ENCODE peak calls at places on chromosome 21, in four cellular contexts. Y is HCT116, K is GM12878, Z is SK-N-SH. L is an unnamed sample.

GRCh38 chr21:39650801-39651200 is 38.1 kb downstream of the B3GALT5 start:
- DNase-seq in Y (no peak), K (no peak), Z (no peak), L (no peak)

GRCh38 chr21:35562876-35563275 is 497.4 kb downstream of the SETD4 start:
- DNase-seq in Y (no peak), K (no peak), Z (no peak), L (no peak)

GRCh38 chr21:15397258-15397657 is 332.5 kb upstream of the NRIP1 start:
- DNase-seq in Y (no peak), K (no peak), Z (no peak), L (no peak)

GRCh38 chr21:37365657-37366487 is 701 bp upstream of the DYRK1A start:
- DNase-seq in Y (no peak), K (no peak), Z (no peak), L (peak; percentile 51)

GRCh38 chr21:39710866-39711265 is 34.1 kb upstream of the IGSF5 start:
- DNase-seq in Y (no peak), K (no peak), Z (no peak), L (no peak)

GRCh38 chr21:15731243-15731613 is 1.4 kb downstream of the USP25 start:
- DNase-seq in Y (no peak), K (no peak), Z (no peak), L (no peak)

GRCh38 chr21:16305686-16306085 is 575.9 kb downstream of the USP25 start:
- DNase-seq in Y (no peak), K (no peak), Z (no peak), L (no peak)

GRCh38 chr21:42191978-42192595 is 26.9 kb upstream of the ABCG1 start:
- DNase-seq in Y (no peak), K (no peak), Z (no peak), L (no peak)

GRCh38 chr21:26177187-26177586 is 6.6 kb upstream of the APP start:
- DNase-seq in Y (no peak), K (no peak), Z (no peak), L (no peak)

GRCh38 chr21:14523234-14523633 is 22.9 kb downstream of the SAMSN1 start:
- DNase-seq in Y (no peak), K (no peak), Z (no peak), L (no peak)

GRCh38 chr21:33993286-33994231 is 78.0 kb upstream of the ATP5PO start:
- DNase-seq in Y (no peak), K (no peak), Z (no peak), L (no peak)

GRCh38 chr21:29771491-29772066 is 168.2 kb downstream of the GRIK1 start:
- DNase-seq in Y (no peak), K (no peak), Z (no peak), L (no peak)

GRCh38 chr21:38843806-38844479 is 38.2 kb downstream of the ETS2 start:
- DNase-seq in Y (no peak), K (no peak), Z (no peak), L (no peak)

GRCh38 chr21:38699048-38699447 is 106.7 kb upstream of the ETS2 start:
- DNase-seq in Y (no peak), K (no peak), Z (no peak), L (no peak)

GRCh38 chr21:34734696-34735095 is 65.9 kb downstream of the CLIC6 start:
- DNase-seq in Y (no peak), K (no peak), Z (no peak), L (peak; percentile 100)

GRCh38 chr21:32372755-32373154 is 20.1 kb downstream of the URB1 start:
- DNase-seq in Y (no peak), K (no peak), Z (no peak), L (no peak)

GRCh38 chr21:33047231-33047630 is 21.5 kb downstream of the OLIG2 start:
- DNase-seq in Y (no peak), K (no peak), Z (no peak), L (no peak)

GRCh38 chr21:33033094-33033951 is 7.6 kb downstream of the OLIG2 start:
- DNase-seq in Y (no peak), K (no peak), Z (no peak), L (no peak)

GRCh38 chr21:38351176-38351959 is 94.6 kb downstream of the KCNJ15 start:
- DNase-seq in Y (no peak), K (no peak), Z (no peak), L (no peak)

GRCh38 chr21:42830456-42831455 is 48.6 kb downstream of the WDR4 start:
- DNase-seq in Y (no peak), K (no peak), Z (no peak), L (peak; percentile 31)

GRCh38 chr21:36065497-36066036 is 4.3 kb upstream of the CBR1 start:
- DNase-seq in Y (no peak), K (no peak), Z (no peak), L (peak; percentile 56)

GRCh38 chr21:33117268-33117888 is 47.4 kb downstream of the OLIG1 start:
- DNase-seq in Y (no peak), K (no peak), Z (no peak), L (no peak)

DNA sequence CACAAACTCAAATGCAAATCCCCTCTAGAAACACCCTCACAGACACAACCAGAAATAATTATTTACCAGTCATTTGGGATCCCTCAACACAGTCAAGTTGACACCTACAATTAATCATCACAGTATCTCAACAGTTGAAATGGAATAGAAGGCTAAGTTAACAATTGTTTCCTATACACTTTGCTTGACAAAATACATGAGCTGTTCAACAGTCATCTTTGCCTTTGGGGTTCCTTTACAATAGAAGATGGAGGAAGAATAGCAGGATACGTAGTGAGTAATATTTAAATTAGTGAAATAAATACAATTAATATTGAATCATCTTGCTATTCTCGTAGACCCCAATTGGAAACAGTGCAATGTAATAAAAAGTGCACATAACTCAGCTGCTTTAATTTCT is 487.3 kb upstream of the ADAMTS5 start:
- DNase-seq in Y (no peak), K (no peak), Z (no peak), L (no peak)
- TF ChIP-seq JUND in Y (no peak), K (no peak), Z (no peak), L (no peak)

DNA sequence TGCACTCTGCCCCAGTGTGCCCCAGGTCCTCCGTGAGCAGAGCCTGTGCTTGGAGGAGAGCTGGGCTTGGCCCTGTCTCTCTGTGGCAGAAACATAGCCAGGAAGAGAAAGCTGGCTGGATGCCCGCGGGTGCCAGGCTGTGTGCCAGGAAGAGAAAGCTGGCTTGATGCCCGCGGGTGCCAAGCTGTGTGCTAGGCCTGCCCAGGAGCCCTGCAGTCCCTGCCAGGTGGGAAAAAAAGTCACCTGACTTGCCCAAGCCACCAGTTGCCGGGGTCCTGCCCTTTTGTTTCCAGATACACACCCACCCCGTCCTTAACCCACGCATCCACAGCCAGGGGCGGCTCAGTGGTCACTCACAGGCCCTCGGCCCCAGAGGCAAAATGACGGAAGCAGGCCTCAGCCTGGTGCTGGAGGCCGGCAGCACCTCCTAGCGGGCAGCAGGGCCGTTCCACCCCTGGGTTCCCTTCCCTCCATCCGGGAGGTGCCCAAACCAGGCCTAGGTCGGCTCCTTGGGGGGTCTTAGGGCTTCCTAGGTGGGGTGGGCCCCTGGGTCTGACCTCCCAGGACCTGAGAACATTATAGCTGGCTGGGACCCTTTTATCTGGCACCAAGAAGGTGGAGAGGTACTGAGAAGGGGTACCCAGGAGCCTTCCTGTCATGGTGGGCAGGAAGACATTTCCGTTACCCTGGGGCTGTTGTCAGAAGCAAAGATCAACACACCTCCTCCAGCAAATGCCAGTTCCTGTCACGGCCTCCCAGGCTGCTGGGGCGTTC is 9.1 kb downstream of the ITGB2 start:
- DNase-seq in Y (no peak), K (no peak), Z (peak; percentile 73), L (peak; percentile 85)
- TF ChIP-seq JUND in Y (no peak), K (no peak), Z (no peak), L (no peak)

GRCh38 chr21:45319461-45320211 is 31.9 kb upstream of the POFUT2 start:
- DNase-seq in Y (no peak), K (no peak), Z (no peak), L (no peak)

GRCh38 chr21:45318556-45319341 is 31.1 kb upstream of the POFUT2 start:
- DNase-seq in Y (peak; percentile 40), K (no peak), Z (no peak), L (no peak)

GRCh38 chr21:45316871-45317400 is 29.2 kb upstream of the POFUT2 start:
- DNase-seq in Y (no peak), K (no peak), Z (no peak), L (no peak)

GRCh38 chr21:45317401-45318145 is 29.9 kb upstream of the POFUT2 start:
- DNase-seq in Y (peak; percentile 32), K (no peak), Z (no peak), L (no peak)

GRCh38 chr21:45318146-45318555 is 30.5 kb upstream of the POFUT2 start:
- DNase-seq in Y (no peak), K (no peak), Z (no peak), L (no peak)
- TF ChIP-seq JUND in Y (no peak), K (no peak), Z (no peak), L (no peak)

GRCh38 chr21:28426545-28426944 is 566.1 kb downstream of the LTN1 start:
- DNase-seq in Y (no peak), K (no peak), Z (no peak), L (no peak)

GRCh38 chr21:28431022-28431421 is 561.7 kb downstream of the LTN1 start:
- DNase-seq in Y (no peak), K (no peak), Z (no peak), L (no peak)

GRCh38 chr21:28429161-28429560 is 563.5 kb downstream of the LTN1 start:
- DNase-seq in Y (no peak), K (no peak), Z (no peak), L (no peak)

GRCh38 chr21:28423521-28423920 is 569.2 kb downstream of the LTN1 start:
- DNase-seq in Y (no peak), K (no peak), Z (no peak), L (no peak)

GRCh38 chr21:28427356-28428022 is 565.2 kb downstream of the LTN1 start:
- DNase-seq in Y (no peak), K (no peak), Z (no peak), L (no peak)
- TF ChIP-seq JUND in Y (no peak), K (no peak), Z (peak; percentile 42), L (no peak)

DNA sequence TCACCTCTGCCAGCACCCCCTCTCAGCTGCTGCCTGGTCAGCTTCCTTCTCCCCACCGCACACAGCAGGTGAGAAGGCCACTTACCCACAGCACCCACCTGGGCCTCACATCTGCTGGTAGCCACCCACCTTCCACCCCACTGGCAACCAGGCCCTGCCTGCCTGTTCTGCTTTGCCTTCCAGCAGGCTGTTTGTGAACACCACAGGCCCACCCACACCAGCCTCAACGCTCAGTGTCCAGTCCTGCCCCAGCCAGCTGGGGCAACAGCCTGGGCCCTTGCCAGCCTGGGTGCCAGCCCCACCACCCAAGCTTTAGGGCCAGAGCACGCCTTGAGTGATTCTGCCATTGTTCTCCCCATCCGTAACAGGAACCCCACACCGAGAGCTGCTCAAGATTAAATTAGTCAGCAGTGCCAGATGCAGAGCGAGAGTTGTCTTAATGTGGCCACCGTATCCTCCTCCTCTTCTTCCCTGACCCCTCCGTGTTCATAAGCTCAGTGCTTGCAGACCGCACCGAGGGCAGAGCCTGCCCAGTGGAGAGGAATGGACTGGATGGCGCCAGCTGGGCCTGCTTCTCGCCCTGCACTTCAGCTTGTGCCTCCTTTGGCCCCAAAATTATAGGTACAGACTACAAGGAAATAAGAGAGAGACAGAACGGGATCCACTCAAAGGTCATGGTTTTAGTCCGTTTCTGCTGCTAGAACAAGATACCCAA is 120.3 kb upstream of the COL6A1 start:
- DNase-seq in Y (no peak), K (no peak), Z (no peak), L (no peak)
- TF ChIP-seq JUND in Y (no peak), K (no peak), Z (no peak), L (no peak)

L was measured in T47D.